ENCODE peak calls at places on chromosome 1, in six cellular contexts. J, B, A, X, Q and I are unnamed samples.

GRCh38 chr1:210223174-210223904 is 9.3 kb upstream of the SERTAD4 start:
- DNase-seq in A (no peak), J (no peak), B (no peak), X (no peak), Q (no peak), I (no peak)

GRCh38 chr1:74502432-74502831 is 10.0 kb downstream of the LRRC53 start:
- DNase-seq in B (no peak), A (peak), J (no peak), X (no peak), Q (no peak), I (peak)

GRCh38 chr1:203368624-203369451 is 17.9 kb upstream of the FMOD start:
- DNase-seq in Q (no peak), A (peak), B (peak), X (peak), J (peak), I (peak)

GRCh38 chr1:205374205-205375078 is 17.7 kb upstream of the KLHDC8A start:
- DNase-seq in B (no peak), J (no peak), A (peak), X (no peak), Q (peak), I (no peak)

GRCh38 chr1:23797478-23798448 is 2.8 kb downstream of the GALE start:
- DNase-seq in X (no peak), A (no peak), Q (no peak), B (peak), J (no peak), I (no peak)

GRCh38 chr1:61104213-61104612 is 21.9 kb downstream of the NFIA start:
- DNase-seq in A (no peak), J (no peak), Q (no peak), X (no peak), B (no peak), I (no peak)

GRCh38 chr1:41492341-41492848 is 7.9 kb upstream of the EDN2 start:
- DNase-seq in J (no peak), Q (no peak), B (no peak), X (no peak), A (no peak), I (peak)

GRCh38 chr1:44849575-44850132 is 6.6 kb upstream of the PTCH2 start:
- DNase-seq in A (peak), Q (no peak), X (no peak), J (no peak), B (no peak), I (no peak)

GRCh38 chr1:236016782-236017400 is 48.0 kb downstream of the NID1 start:
- DNase-seq in X (no peak), B (no peak), A (peak), J (peak), Q (no peak), I (no peak)

DNA sequence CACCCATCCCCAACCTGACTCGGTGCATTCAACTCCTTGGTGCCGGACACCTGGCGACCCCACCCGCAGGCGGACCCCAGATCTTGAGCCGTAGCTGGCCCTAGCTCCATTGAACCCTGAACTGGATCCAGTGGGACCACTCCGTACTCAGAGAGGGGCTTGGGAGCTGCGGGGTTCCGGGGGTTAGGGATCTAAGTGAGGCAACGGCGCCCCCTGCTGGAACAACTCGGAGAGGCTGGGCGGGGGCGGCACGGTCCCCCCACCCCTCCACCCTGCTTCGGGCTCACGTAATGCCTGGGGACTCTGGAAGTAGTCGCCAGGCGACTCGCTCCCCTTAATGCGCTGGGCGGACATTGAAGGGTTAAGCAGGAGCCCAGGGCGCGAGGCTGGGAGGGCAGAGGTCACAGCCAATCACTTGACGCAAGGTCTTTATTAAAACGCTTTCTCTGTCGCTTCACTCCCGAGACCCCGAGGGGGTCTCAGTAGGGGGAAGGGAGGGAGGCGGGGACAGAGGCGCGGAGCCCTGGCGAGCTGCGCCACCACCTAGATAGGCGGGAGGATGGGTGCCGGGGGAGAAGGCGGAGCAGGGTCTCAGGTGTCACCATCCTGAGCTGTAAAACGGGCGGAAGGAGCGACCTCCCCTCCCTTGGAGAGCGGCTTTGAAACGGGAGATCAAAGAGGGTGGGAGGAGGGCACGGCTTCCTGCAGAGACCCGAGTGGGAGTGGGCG is 699 bp upstream of the CRABP2 start:
- DNase-seq in B (peak), Q (no peak), J (peak), A (peak), X (peak), I (peak)
- TF ChIP-seq POLR2A in B (no peak), Q (peak), J (no peak), A (no peak), X (no peak), I (no peak)

GRCh38 chr1:3747522-3747848 is 4.8 kb upstream of the CCDC27 start:
- DNase-seq in Q (no peak), A (no peak), J (no peak), B (no peak), X (no peak), I (no peak)

GRCh38 chr1:3745590-3746381 is 6.5 kb upstream of the CCDC27 start:
- DNase-seq in X (no peak), J (no peak), A (peak), Q (no peak), B (no peak), I (peak)

GRCh38 chr1:3746389-3746783 is 5.9 kb upstream of the CCDC27 start:
- DNase-seq in X (no peak), J (no peak), A (no peak), B (no peak), Q (no peak), I (peak)

GRCh38 chr1:3747903-3748302 is 4.3 kb upstream of the CCDC27 start:
- DNase-seq in X (no peak), A (no peak), B (no peak), Q (no peak), J (no peak), I (no peak)

DNA sequence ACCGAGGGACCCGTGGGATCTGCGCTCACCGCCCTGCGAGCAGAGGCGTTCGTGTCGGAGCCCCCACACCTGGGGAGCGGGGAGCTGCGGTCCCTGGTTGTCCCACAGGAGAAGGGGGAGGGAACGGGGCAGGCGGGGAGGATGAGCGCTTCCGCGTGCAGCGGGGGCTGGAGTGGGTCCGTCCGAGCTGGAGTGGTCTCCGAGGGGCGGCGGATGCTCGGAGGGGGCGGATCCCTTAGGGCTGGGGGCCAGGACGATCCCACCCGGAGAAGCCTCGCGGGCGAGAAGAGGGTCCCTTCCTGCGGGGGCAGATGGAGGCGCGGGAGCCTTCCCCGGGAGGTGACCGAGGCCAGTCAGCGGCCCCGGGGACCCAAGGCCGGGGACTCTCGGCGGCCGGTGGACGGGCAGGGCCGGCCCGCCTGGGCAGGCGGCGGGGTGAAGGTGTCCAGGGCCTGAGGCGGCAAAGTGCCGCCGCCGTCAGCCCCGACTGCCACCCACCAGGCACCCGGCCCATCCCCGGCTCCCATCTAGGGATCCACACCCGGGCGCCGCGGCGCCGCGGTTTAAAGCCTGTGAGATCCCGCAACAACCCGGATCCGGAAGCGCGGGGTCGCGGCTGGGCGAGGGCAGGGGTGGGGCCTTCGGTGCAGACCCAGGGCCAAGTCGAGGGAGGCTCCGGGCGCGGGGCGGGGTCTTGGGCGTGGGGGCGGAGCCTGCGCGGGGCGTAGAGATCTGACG is 5.3 kb upstream of the CCDC27 start:
- DNase-seq in B (peak), A (peak), J (peak), Q (no peak), X (peak), I (peak)
- TF ChIP-seq POLR2A in B (peak), A (peak), J (peak), Q (no peak), X (no peak), I (no peak)

GRCh38 chr1:161082996-161083742 is 6.2 kb downstream of the NECTIN4 start:
- DNase-seq in B (peak), J (peak), A (peak), Q (peak), X (peak), I (peak)
- TF ChIP-seq POLR2A in B (no peak), J (no peak), A (no peak), Q (no peak), X (no peak), I (no peak)

DNA sequence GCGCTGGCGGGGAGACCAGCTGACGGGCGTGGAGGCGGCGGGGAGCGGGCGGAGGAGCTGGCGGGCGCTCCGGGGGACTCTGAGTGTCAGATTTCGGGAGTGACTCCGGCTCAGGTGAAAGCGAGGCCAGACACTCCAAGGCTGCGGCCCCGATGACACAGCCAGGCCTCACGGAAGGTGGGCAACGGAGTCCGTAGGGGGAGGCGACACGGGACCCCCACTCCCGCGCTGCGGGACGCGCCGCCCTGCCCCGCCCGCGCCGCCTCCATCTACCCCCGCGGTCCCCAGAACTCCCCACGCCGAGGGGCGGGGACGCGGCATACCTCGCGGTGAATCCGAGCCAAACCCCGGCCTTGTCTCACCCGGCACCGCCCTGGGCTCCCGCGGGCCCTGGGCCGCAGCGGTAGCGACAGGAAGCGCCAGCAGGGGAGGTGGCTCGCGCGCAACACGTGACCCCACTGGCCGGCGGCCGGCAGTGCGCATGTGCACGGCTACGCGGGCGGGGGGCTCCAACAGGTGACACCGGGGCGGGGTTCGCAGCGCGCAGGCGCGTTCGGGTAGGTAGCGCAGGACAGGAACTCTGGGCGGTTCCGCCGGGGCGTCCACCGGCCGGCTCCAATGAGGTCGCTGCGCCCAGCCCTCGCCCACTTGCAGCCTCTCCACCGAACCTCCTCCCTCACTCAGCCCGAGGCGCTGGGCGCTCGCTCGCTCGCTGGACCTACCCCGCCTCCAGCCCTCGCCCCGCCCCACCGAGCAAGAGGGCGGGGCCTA is at the start of gene CC2D1B:
- DNase-seq in X (peak), B (peak), Q (peak), J (peak), A (peak), I (peak)
- TF ChIP-seq POLR2A in X (peak), B (peak), Q (peak), J (peak), A (peak), I (peak)